ENCODE peak calls at places on chromosome 15, in nine cellular contexts. C is EL; X is LoVo; S is mesendoderm; I is neural crest cell; D is MV-4-11; R is naive thymus-derived CD8-positive, alpha-beta T cell; P is NCI-H748 treated with DMSO at 0.1 percent for 48 hours; Q is amygdala. U is an unnamed sample.

GRCh38 chr15:70507772-70508351 is 255.5 kb downstream of the UACA start:
- DNase-seq in C (peak), X (peak), S (no peak), I (no peak), D (peak), R (no peak), P (no peak), Q (no peak), U (peak)

GRCh38 chr15:80174017-80174746 is 21.4 kb downstream of the FAH start:
- DNase-seq in C (peak), X (no peak), S (no peak), I (no peak), D (no peak), R (no peak), P (no peak), Q (no peak), U (peak)

GRCh38 chr15:48802867-48803266 is 8.0 kb downstream of the CEP152 start:
- DNase-seq in C (peak), X (peak), S (peak), I (no peak), D (peak), R (no peak), P (no peak), Q (no peak), U (peak)

GRCh38 chr15:67093146-67093874 is 27.9 kb downstream of the SMAD3 start:
- DNase-seq in C (no peak), X (no peak), S (no peak), I (no peak), D (peak), R (no peak), P (no peak), Q (peak), U (no peak)

GRCh38 chr15:74873756-74874424 is 725 bp upstream of the SCAMP2 start:
- DNase-seq in C (peak), X (peak), S (peak), I (no peak), D (peak), R (no peak), P (no peak), Q (peak), U (no peak)

GRCh38 chr15:93082861-93083260 is 6.2 kb downstream of the RGMA start:
- DNase-seq in C (no peak), X (no peak), S (no peak), I (no peak), D (no peak), R (no peak), P (no peak), Q (no peak), U (no peak)

GRCh38 chr15:76309561-76310330 is 1.5 kb downstream of the ETFA start:
- DNase-seq in C (peak), X (no peak), S (peak), I (no peak), D (no peak), R (no peak), P (no peak), Q (no peak), U (peak)

GRCh38 chr15:47685141-47685870 is 32.0 kb upstream of the SEMA6D start:
- DNase-seq in C (peak), X (no peak), S (peak), I (no peak), D (no peak), R (no peak), P (no peak), Q (no peak), U (peak)

GRCh38 chr15:60356832-60357231 is 41.0 kb downstream of the ANXA2 start:
- DNase-seq in C (no peak), X (no peak), S (no peak), I (no peak), D (no peak), R (no peak), P (no peak), Q (no peak), U (no peak)

GRCh38 chr15:66498501-66499386 is 1.2 kb upstream of the SNAPC5 start:
- DNase-seq in C (peak), X (peak), S (peak), I (no peak), D (peak), R (no peak), P (no peak), Q (no peak), U (peak)

GRCh38 chr15:66424963-66425612 is 38.4 kb downstream of the MAP2K1 start:
- DNase-seq in C (no peak), X (no peak), S (no peak), I (no peak), D (no peak), R (no peak), P (no peak), Q (no peak), U (no peak)

GRCh38 chr15:87154771-87155170 is 1075.1 kb downstream of the AGBL1 start:
- DNase-seq in C (peak), X (no peak), S (no peak), I (no peak), D (no peak), R (no peak), P (no peak), Q (no peak), U (peak)

GRCh38 chr15:65550681-65551098 is 20.4 kb downstream of the HACD3 start:
- DNase-seq in C (peak), X (no peak), S (peak), I (no peak), D (peak), R (no peak), P (no peak), Q (no peak), U (peak)